ENCODE peak calls at places on chromosome 5, in four cellular contexts. Z, W, H and T are unnamed samples. For H3K4me1, the result is how much of the 10 kb centered on the place peaks cover.

GRCh38 chr5:90632799-90633198 is 74.2 kb downstream of the ADGRV1 start:
- DNase-seq in H (no peak), Z (no peak), W (no peak), T (no peak)

GRCh38 chr5:16025681-16026080 is 153.9 kb downstream of the MARCHF11 start:
- DNase-seq in H (no peak), Z (no peak), W (no peak), T (no peak)

GRCh38 chr5:16691731-16692130 is 74.9 kb upstream of the RETREG1 start:
- DNase-seq in W (no peak), Z (no peak), H (no peak), T (no peak)

GRCh38 chr5:123180178-123180577 is 91.1 kb downstream of the PRDM6 start:
- DNase-seq in W (no peak), H (peak), Z (peak), T (peak)

GRCh38 chr5:56420323-56420722 is 187.2 kb upstream of the ANKRD55 start:
- DNase-seq in Z (no peak), W (no peak), H (no peak), T (no peak)

GRCh38 chr5:5350101-5350500 is 72.4 kb upstream of the ICE1 start:
- DNase-seq in W (no peak), Z (no peak), H (no peak), T (no peak)

GRCh38 chr5:124927735-124928134 is 181.3 kb upstream of the ZNF608 start:
- DNase-seq in W (no peak), Z (no peak), H (no peak), T (no peak)

GRCh38 chr5:94788527-94788926 is 170.1 kb downstream of the SLF1 start:
- DNase-seq in W (no peak), H (no peak), Z (no peak), T (no peak)

GRCh38 chr5:400282-401215 is 42.4 kb upstream of the EXOC3 start:
- DNase-seq in Z (peak), W (no peak), H (no peak), T (no peak)

GRCh38 chr5:44336708-44337107 is 52.5 kb downstream of the FGF10 start:
- DNase-seq in W (no peak), H (no peak), Z (no peak), T (no peak)

GRCh38 chr5:73853091-73853490 is 227.1 kb downstream of the ARHGEF28 start:
- DNase-seq in Z (no peak), H (no peak), W (no peak), T (no peak)

GRCh38 chr5:31100781-31101180 is 92.7 kb upstream of the CDH6 start:
- DNase-seq in Z (no peak), H (no peak), W (no peak), T (no peak)

DNA sequence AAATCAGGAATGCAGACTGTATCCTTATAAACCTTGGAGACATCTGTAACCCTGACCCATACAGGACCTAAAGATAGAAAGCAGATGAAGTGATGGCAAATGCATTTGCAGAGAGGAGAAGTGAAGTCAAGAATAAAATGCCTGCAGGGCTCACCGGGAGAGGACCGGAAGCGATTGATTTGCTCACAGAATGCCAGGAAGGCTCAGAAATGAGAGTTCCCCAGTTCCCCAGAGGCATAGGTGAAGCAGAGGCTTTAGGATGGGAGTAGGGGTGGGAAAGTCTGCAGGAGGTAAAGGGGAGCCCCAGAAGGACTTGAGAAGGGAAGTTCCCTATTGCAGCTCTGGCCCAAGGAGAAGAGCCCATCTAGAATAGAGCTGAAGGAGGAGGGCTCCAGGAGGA is 63.9 kb upstream of the TNFAIP8 start:
- DNase-seq in W (no peak), H (no peak), Z (no peak), T (no peak)
- H3K4me3 ChIP-seq in W (no peak), H (peak), Z (no peak), T (no peak)

GRCh38 chr5:143652104-143652700 is 159.8 kb upstream of the HMHB1 start:
- DNase-seq in Z (no peak), W (no peak), H (no peak), T (no peak)

GRCh38 chr5:143646961-143647360 is 165.0 kb upstream of the HMHB1 start:
- DNase-seq in H (no peak), W (no peak), Z (no peak), T (no peak)

GRCh38 chr5:143650296-143650695 is 161.7 kb upstream of the HMHB1 start:
- DNase-seq in W (no peak), H (no peak), Z (no peak), T (peak)

GRCh38 chr5:143648696-143649095 is 163.3 kb upstream of the HMHB1 start:
- DNase-seq in Z (no peak), H (no peak), W (no peak), T (no peak)

GRCh38 chr5:143649869-143650268 is 162.1 kb upstream of the HMHB1 start:
- DNase-seq in H (no peak), Z (no peak), W (no peak), T (no peak)
- H3K4me1 ChIP-seq in H (under half), Z (under half), W (under half), T (under half)

DNA sequence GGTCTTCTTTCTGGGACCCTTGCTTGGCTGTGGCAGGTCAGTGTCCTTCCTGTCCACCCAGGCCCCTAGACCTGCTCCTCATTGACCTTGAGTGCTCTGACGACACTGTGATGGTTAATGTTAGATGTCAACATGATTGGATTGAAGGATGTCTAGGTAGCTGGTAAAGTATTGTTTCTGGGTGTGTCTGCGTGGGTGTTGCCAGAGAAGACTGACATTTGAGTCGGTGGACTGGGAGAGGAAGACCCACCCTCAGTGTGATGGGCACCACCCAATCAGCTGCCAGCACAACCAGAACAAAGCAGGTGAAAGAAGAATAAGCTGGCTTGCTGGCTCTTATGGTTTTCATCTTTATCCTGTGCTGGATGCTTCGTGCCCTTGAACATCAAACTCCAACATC is 74.5 kb downstream of the CFAP90 start:
- DNase-seq in H (no peak), W (no peak), Z (no peak), T (no peak)
- H3K4me3 ChIP-seq in H (no peak), W (no peak), Z (no peak), T (no peak)

GRCh38 chr5:179731791-179732411 is 721 bp upstream of the MAML1 start:
- DNase-seq in W (peak), Z (peak), H (no peak), T (peak)

GRCh38 chr5:179733764-179734126 is 1.1 kb downstream of the MAML1 start:
- DNase-seq in H (no peak), Z (no peak), W (no peak), T (no peak)

GRCh38 chr5:179732412-179732917 is at the start of gene MAML1:
- DNase-seq in H (peak), Z (peak), W (peak), T (peak)

GRCh38 chr5:179732918-179733763 is 519 bp downstream of the MAML1 start:
- DNase-seq in Z (peak), W (peak), H (no peak), T (peak)

GRCh38 chr5:179734536-179735164 is 2.0 kb downstream of the MAML1 start:
- DNase-seq in W (no peak), H (no peak), Z (no peak), T (no peak)
- H3K4me1 ChIP-seq in W (under half), H (half or more), Z (under half), T (half or more)

GRCh38 chr5:133472829-133473228 is 139.5 kb downstream of the FSTL4 start:
- DNase-seq in H (no peak), Z (no peak), W (no peak), T (no peak)
- H3K4me3 ChIP-seq in H (no peak), Z (no peak), W (no peak), T (no peak)

GRCh38 chr5:36052542-36052941 is 14.1 kb downstream of the UGT3A2 start:
- DNase-seq in W (no peak), Z (no peak), H (no peak), T (no peak)

GRCh38 chr5:36049949-36050348 is 16.7 kb downstream of the UGT3A2 start:
- DNase-seq in W (no peak), H (no peak), Z (no peak), T (no peak)

GRCh38 chr5:36058776-36059175 is 7.9 kb downstream of the UGT3A2 start:
- DNase-seq in H (no peak), W (no peak), Z (no peak), T (no peak)

GRCh38 chr5:36055984-36056383 is 10.7 kb downstream of the UGT3A2 start:
- DNase-seq in H (no peak), Z (no peak), W (no peak), T (no peak)

GRCh38 chr5:36054646-36055045 is 12.0 kb downstream of the UGT3A2 start:
- DNase-seq in H (no peak), W (no peak), Z (no peak), T (no peak)
- H3K4me1 ChIP-seq in H (under half), W (under half), Z (under half), T (under half)

DNA sequence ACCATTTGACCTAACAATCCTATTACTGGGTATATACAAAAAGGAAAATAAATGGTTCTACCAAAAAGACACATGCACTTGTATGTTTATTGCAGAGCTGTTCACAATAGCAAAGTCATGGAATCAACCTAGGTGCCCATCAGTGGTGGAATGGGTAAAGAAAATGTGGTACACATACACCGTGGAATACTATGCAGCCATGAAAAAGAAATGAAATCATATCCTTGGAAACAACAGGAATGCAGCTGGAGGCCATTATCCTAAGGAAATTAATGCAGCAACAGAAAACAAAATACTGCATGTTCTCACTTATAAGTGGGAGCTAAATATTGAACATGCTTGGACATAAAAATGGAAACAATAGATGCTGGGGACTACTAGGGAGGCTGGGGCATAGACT is 534.1 kb upstream of the SGCD start:
- DNase-seq in W (no peak), Z (no peak), H (no peak), T (no peak)
- H3K4me3 ChIP-seq in W (no peak), Z (no peak), H (no peak), T (no peak)

DNA sequence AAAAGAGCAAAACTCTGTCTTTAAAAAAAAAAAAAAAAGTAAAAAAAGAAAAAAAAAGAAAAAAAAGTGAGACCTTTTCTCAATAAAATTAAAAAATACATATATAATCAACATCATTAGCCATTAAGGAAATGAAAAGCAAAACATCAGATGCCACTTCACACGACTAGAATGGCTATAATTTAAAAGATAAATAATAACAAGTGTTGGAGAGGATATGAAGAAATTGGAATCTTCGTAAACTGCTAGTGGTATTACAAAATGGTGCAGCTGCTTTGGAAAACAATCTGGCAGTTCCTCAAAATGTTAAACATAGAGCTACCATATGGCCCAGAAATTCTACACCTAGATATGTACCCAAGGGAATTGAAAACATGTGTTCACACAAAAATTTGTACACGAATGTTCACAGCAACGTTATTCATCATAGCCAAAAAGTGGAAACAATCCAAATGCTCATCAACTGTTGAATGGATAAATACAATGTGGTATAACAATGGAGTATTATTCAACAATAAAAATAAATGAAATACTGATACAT is 45.3 kb upstream of the SIL1 start:
- DNase-seq in Z (no peak), H (no peak), W (no peak), T (no peak)
- H3K4me1 ChIP-seq in Z (under half), H (under half), W (under half), T (under half)

DNA sequence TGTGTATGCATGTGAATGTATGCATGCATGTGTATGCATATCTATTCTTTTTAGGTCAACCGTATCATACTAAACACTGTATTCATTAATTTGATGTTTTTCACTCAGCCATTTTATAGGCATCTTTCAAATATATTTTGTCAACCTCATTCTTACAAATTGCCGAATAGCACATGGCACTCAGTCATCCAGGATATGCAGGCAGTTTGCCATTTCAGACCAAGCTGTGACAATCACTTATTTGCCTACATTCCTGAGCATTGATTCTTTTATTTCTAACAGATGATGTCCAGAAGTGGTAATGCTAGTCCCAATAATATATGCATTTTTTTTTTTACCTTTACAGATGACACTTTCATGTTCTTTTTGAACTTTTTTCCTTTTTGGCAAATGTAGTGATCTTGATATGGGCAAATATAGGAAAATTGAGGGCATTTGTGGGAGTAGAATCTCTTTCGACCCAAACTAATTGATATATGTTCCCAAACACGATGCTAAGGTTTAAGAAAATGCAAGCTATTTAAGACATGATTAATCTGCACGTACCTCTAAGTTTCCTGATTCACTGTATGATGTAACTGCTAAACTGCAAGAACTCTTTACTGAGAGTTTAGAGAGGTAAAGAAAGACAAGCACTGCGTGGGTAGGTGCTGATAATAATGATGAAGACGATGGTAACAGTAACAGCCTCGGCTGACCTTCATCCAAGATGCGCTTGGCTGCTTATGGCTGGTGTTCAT is 153.9 kb upstream of the DAP start:
- DNase-seq in W (no peak), H (no peak), Z (no peak), T (no peak)
- H3K4me3 ChIP-seq in W (no peak), H (no peak), Z (no peak), T (no peak)

GRCh38 chr5:98784411-98784810 is 10.9 kb downstream of the RGMB start:
- DNase-seq in Z (no peak), W (no peak), H (no peak), T (no peak)
- H3K4me1 ChIP-seq in Z (under half), W (under half), H (under half), T (under half)